ENCODE peak calls at places on chromosome 1, in four cellular contexts. T, U, Z and D are unnamed samples.

GRCh38 chr1:16175610-16176553 is 20.0 kb upstream of the EPHA2 start:
- DNase-seq in T (no peak), U (peak), Z (no peak), D (no peak)

GRCh38 chr1:192382758-192383157 is 66.0 kb downstream of the RGS21 start:
- DNase-seq in T (no peak), U (no peak), Z (no peak), D (no peak)

GRCh38 chr1:113242481-113242880 is 147.8 kb upstream of the MAGI3 start:
- DNase-seq in T (no peak), U (no peak), Z (no peak), D (no peak)

GRCh38 chr1:36962991-36963390 is 71.3 kb downstream of the GRIK3 start:
- DNase-seq in T (no peak), U (no peak), Z (no peak), D (no peak)

GRCh38 chr1:41842282-41842681 is 76.4 kb downstream of the HIVEP3 start:
- DNase-seq in T (no peak), U (no peak), Z (no peak), D (no peak)

GRCh38 chr1:9294440-9294773 is 1.7 kb downstream of the SPSB1 start:
- DNase-seq in T (no peak), U (no peak), Z (no peak), D (no peak)

GRCh38 chr1:216665381-216665780 is 57.8 kb downstream of the ESRRG start:
- DNase-seq in T (no peak), U (no peak), Z (no peak), D (no peak)

GRCh38 chr1:220528049-220528678 is at the start of gene MARK1:
- DNase-seq in T (peak), U (peak), Z (peak), D (no peak)

GRCh38 chr1:8373547-8374270 is 55.8 kb downstream of the SLC45A1 start:
- DNase-seq in T (no peak), U (no peak), Z (no peak), D (no peak)

GRCh38 chr1:167819849-167820683 is 93.9 kb downstream of the ADCY10 start:
- DNase-seq in T (peak), U (peak), Z (peak), D (no peak)

GRCh38 chr1:45246760-45247159 is 40.4 kb upstream of the ZSWIM5 start:
- DNase-seq in T (no peak), U (no peak), Z (no peak), D (no peak)

GRCh38 chr1:31413405-31414005 is 492 bp downstream of the SERINC2 start:
- DNase-seq in T (peak), U (peak), Z (peak), D (peak)

GRCh38 chr1:9520411-9520810 is 18.9 kb upstream of the SLC25A33 start:
- DNase-seq in T (no peak), U (no peak), Z (no peak), D (no peak)

GRCh38 chr1:200233393-200233792 is 176.4 kb downstream of the ZNF281 start:
- DNase-seq in T (no peak), U (no peak), Z (no peak), D (no peak)

GRCh38 chr1:214824758-214825157 is 221.8 kb downstream of the CENPF start:
- DNase-seq in T (no peak), U (no peak), Z (no peak), D (no peak)

GRCh38 chr1:52365091-52365745 is 787 bp downstream of the CC2D1B start:
- DNase-seq in T (no peak), U (no peak), Z (no peak), D (no peak)

GRCh38 chr1:218164930-218165686 is 120.0 kb upstream of the RRP15 start:
- DNase-seq in T (peak), U (peak), Z (peak), D (no peak)

GRCh38 chr1:154803203-154803920 is 66.7 kb downstream of the KCNN3 start:
- DNase-seq in T (no peak), U (no peak), Z (no peak), D (no peak)

GRCh38 chr1:41382531-41383090 is 21.4 kb downstream of the FOXO6 start:
- DNase-seq in T (no peak), U (no peak), Z (no peak), D (no peak)

GRCh38 chr1:87436534-87436933 is 107.9 kb downstream of the LMO4 start:
- DNase-seq in T (no peak), U (no peak), Z (no peak), D (no peak)

GRCh38 chr1:215003686-215004085 is 78.9 kb upstream of the KCNK2 start:
- DNase-seq in T (no peak), U (no peak), Z (no peak), D (no peak)

GRCh38 chr1:154534263-154534844 is 24.1 kb downstream of the UBE2Q1 start:
- DNase-seq in T (no peak), U (peak), Z (no peak), D (no peak)

GRCh38 chr1:89609339-89609725 is 23.6 kb upstream of the LRRC8C start:
- DNase-seq in T (no peak), U (no peak), Z (no peak), D (no peak)

GRCh38 chr1:227343201-227343600 is 24.9 kb upstream of the CDC42BPA start:
- DNase-seq in T (no peak), U (no peak), Z (no peak), D (no peak)

GRCh38 chr1:154791292-154792278 is 78.5 kb downstream of the KCNN3 start:
- DNase-seq in T (no peak), U (no peak), Z (no peak), D (peak)

GRCh38 chr1:209389258-209389657 is 194.3 kb upstream of the CAMK1G start:
- DNase-seq in T (no peak), U (no peak), Z (no peak), D (no peak)

GRCh38 chr1:170699696-170700095 is 35.8 kb downstream of the PRRX1 start:
- DNase-seq in T (no peak), U (no peak), Z (no peak), D (no peak)

GRCh38 chr1:116948642-116949041 is 38.9 kb downstream of the PTGFRN start:
- DNase-seq in T (no peak), U (no peak), Z (no peak), D (no peak)

GRCh38 chr1:165686121-165686970 is 12.0 kb downstream of the ALDH9A1 start:
- DNase-seq in T (peak), U (no peak), Z (no peak), D (no peak)

GRCh38 chr1:25643962-25644361 is 27.4 kb downstream of the MAN1C1 start:
- DNase-seq in T (no peak), U (no peak), Z (no peak), D (no peak)

GRCh38 chr1:161215079-161215478 is at the start of gene FCER1G:
- DNase-seq in T (no peak), U (no peak), Z (no peak), D (no peak)

GRCh38 chr1:193104496-193104905 is 713 bp downstream of the GLRX2 start:
- DNase-seq in T (peak), U (peak), Z (peak), D (peak)

GRCh38 chr1:184315254-184315653 is 71.6 kb upstream of the C1orf21 start:
- DNase-seq in T (no peak), U (no peak), Z (no peak), D (no peak)

GRCh38 chr1:62307516-62308492 is 11.4 kb downstream of the KANK4 start:
- DNase-seq in T (no peak), U (peak), Z (no peak), D (no peak)

GRCh38 chr1:48207131-48207530 is 15.4 kb upstream of the SLC5A9 start:
- DNase-seq in T (no peak), U (no peak), Z (no peak), D (no peak)

GRCh38 chr1:160400284-160400645 is at the start of gene VANGL2:
- DNase-seq in T (peak), U (peak), Z (peak), D (peak)

GRCh38 chr1:1157914-1158710 is 15.6 kb upstream of the TTLL10 start:
- DNase-seq in T (peak), U (peak), Z (peak), D (peak)
- TF ChIP-seq CTCF in T (no peak), U (no peak), Z (no peak), D (no peak)

DNA sequence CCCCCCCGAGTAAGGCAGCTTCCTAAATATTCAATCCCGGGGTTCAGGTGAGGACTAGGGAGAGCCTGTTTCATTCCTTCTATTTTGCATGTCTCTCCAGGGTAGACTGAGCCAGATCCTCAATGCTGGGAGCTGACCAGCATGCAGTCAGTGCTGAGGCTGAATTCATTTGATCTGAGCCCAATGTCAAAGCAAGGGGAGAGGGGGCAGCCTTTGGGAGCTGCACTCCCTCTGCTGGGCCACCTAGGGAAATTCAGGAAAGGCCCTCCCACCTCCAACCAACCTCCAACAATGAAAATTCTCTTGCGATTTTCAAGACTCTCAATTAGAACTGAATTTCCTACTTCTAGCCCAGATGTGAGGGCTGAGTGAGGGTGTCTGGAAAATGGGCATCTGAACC is 371.2 kb downstream of the NPHP4 start:
- DNase-seq in T (no peak), U (no peak), Z (peak), D (no peak)
- TF ChIP-seq CTCF in T (no peak), U (peak), Z (peak), D (no peak)

GRCh38 chr1:20574686-20575543 is 14.0 kb upstream of the CDA start:
- DNase-seq in T (peak), U (peak), Z (peak), D (peak)
- TF ChIP-seq CTCF in T (no peak), U (peak), Z (peak), D (no peak)

DNA sequence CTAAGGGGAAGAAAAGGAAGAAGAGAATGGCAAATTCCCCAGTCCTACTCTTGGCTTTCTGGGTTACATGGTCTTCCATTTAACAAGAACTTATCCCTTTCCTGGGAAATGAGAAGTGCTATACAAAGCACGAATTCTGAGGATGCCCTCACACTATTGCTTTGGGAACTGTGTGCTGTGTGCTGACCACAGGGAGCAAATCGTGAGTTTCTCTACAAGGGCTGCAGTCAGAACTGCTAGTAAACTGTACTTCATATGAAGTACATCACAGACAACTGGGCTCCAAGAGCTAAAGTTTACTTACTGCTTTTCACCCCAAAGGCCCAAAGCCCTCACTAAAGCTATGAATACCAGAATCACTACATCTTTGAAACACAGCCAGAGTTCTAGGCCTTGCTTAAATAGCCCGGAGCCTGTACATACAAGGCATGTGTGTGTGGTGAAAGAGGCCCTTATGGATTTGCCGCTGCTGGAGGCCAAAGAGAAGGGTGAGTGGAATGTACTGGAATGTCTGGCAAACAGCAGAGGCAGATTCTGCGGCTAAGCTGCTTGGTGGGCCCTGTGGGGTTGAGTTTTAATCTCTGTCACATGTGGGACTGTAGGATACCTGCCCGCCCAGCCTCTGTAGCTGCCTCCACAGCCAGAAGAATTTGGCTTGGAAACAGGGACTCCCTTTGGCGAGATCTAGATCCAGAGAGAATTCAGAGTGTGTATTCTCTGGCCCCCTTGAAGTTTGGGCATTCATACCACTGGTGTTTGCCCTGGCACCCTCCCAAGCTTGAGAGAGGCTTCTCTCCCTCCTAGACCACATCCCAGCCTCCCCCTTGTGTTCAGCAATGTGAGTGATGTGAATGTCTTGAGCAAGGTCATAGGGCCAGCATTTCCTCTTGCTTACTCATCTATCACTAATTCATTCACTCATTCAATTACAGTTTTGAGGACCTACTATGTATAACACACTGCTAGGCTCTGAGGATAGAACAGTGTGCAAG is 21.9 kb upstream of the TRIM67 start:
- DNase-seq in T (no peak), U (no peak), Z (no peak), D (no peak)
- TF ChIP-seq CTCF in T (no peak), U (no peak), Z (no peak), D (no peak)

GRCh38 chr1:96843601-96844000 is 122.0 kb downstream of the PTBP2 start:
- DNase-seq in T (no peak), U (no peak), Z (no peak), D (no peak)

GRCh38 chr1:96843196-96843595 is 121.6 kb downstream of the PTBP2 start:
- DNase-seq in T (no peak), U (no peak), Z (no peak), D (no peak)

GRCh38 chr1:96840396-96840795 is 118.8 kb downstream of the PTBP2 start:
- DNase-seq in T (no peak), U (no peak), Z (no peak), D (no peak)

GRCh38 chr1:96845464-96845863 is 123.9 kb downstream of the PTBP2 start:
- DNase-seq in T (peak), U (peak), Z (peak), D (no peak)

GRCh38 chr1:96842215-96842614 is 120.6 kb downstream of the PTBP2 start:
- DNase-seq in T (no peak), U (no peak), Z (no peak), D (no peak)
- TF ChIP-seq CTCF in T (no peak), U (peak), Z (no peak), D (no peak)